ENCODE peak calls at places on chromosomes 16 and 17, in four cellular contexts. One of them, this sample, is unnamed.

GRCh38 chr16:80552277-80552676 is 11.5 kb downstream of the DYNLRB2 start:
- DNase-seq in transverse colon: no peak
- DNase-seq in breast epithelium: peak; percentile 30
- DNase-seq in SK-N-SH: no peak
- DNase-seq in this sample: no peak

GRCh38 chr16:56960681-56961281 is 969 bp upstream of the CETP start:
- DNase-seq in transverse colon: no peak
- DNase-seq in breast epithelium: no peak
- DNase-seq in SK-N-SH: no peak
- DNase-seq in this sample: no peak

GRCh38 chr17:81513669-81514484 is 1.3 kb upstream of the ACTG1 start:
- DNase-seq in transverse colon: peak; percentile 66
- DNase-seq in breast epithelium: peak; percentile 72
- DNase-seq in SK-N-SH: no peak
- DNase-seq in this sample: peak; percentile 80

GRCh38 chr16:50548659-50549560 is 714 bp downstream of the NKD1 start:
- DNase-seq in transverse colon: no peak
- DNase-seq in breast epithelium: no peak
- DNase-seq in SK-N-SH: peak; percentile 74
- DNase-seq in this sample: peak; percentile 38

GRCh38 chr17:44911133-44912001 is 3.9 kb downstream of the GFAP start:
- DNase-seq in transverse colon: peak; percentile 72
- DNase-seq in breast epithelium: no peak
- DNase-seq in SK-N-SH: peak; percentile 77
- DNase-seq in this sample: peak; percentile 73

GRCh38 chr17:17749921-17750320 is 68.7 kb downstream of the RAI1 start:
- DNase-seq in transverse colon: peak; percentile 47
- DNase-seq in breast epithelium: no peak
- DNase-seq in SK-N-SH: peak; percentile 83
- DNase-seq in this sample: peak; percentile 48

GRCh38 chr16:72926671-72927070 is 121.3 kb downstream of the ZFHX3 start:
- DNase-seq in transverse colon: no peak
- DNase-seq in breast epithelium: no peak
- DNase-seq in SK-N-SH: no peak
- DNase-seq in this sample: no peak

GRCh38 chr17:77772461-77772897 is 186.0 kb upstream of the TNRC6C start:
- DNase-seq in transverse colon: peak; percentile 69
- DNase-seq in breast epithelium: no peak
- DNase-seq in SK-N-SH: peak; percentile 85
- DNase-seq in this sample: peak; percentile 64

GRCh38 chr16:72788269-72788809 is 259.6 kb downstream of the ZFHX3 start:
- DNase-seq in transverse colon: no peak
- DNase-seq in breast epithelium: no peak
- DNase-seq in SK-N-SH: no peak
- DNase-seq in this sample: no peak

GRCh38 chr17:51439395-51440229 is 179.3 kb downstream of the UTP18 start:
- DNase-seq in transverse colon: no peak
- DNase-seq in breast epithelium: no peak
- DNase-seq in SK-N-SH: no peak
- DNase-seq in this sample: no peak

GRCh38 chr17:61398721-61399130 is 917 bp upstream of the TBX2 start:
- DNase-seq in transverse colon: no peak
- DNase-seq in breast epithelium: no peak
- DNase-seq in SK-N-SH: no peak
- DNase-seq in this sample: no peak

GRCh38 chr16:84063972-84064371 is 21.4 kb upstream of the SLC38A8 start:
- DNase-seq in transverse colon: no peak
- DNase-seq in breast epithelium: no peak
- DNase-seq in SK-N-SH: peak; percentile 57
- DNase-seq in this sample: no peak

GRCh38 chr16:52529226-52529625 is 17.7 kb downstream of the TOX3 start:
- DNase-seq in transverse colon: no peak
- DNase-seq in breast epithelium: no peak
- DNase-seq in SK-N-SH: no peak
- DNase-seq in this sample: no peak

GRCh38 chr16:52532384-52532783 is 14.6 kb downstream of the TOX3 start:
- DNase-seq in transverse colon: no peak
- DNase-seq in breast epithelium: no peak
- DNase-seq in SK-N-SH: no peak
- DNase-seq in this sample: no peak

GRCh38 chr16:52526429-52526828 is 20.5 kb downstream of the TOX3 start:
- DNase-seq in transverse colon: no peak
- DNase-seq in breast epithelium: no peak
- DNase-seq in SK-N-SH: no peak
- DNase-seq in this sample: no peak

GRCh38 chr16:52526830-52527229 is 20.1 kb downstream of the TOX3 start:
- DNase-seq in transverse colon: no peak
- DNase-seq in breast epithelium: no peak
- DNase-seq in SK-N-SH: no peak
- DNase-seq in this sample: no peak

GRCh38 chr16:52528393-52529080 is 18.4 kb downstream of the TOX3 start:
- DNase-seq in transverse colon: no peak
- DNase-seq in breast epithelium: no peak
- DNase-seq in SK-N-SH: no peak
- DNase-seq in this sample: peak; percentile 86
- TF ChIP-seq POLR2AphosphoS5 in transverse colon: no peak
- TF ChIP-seq POLR2AphosphoS5 in breast epithelium: no peak
- TF ChIP-seq POLR2AphosphoS5 in SK-N-SH: no peak
- TF ChIP-seq POLR2AphosphoS5 in this sample: peak; percentile 44

DNA sequence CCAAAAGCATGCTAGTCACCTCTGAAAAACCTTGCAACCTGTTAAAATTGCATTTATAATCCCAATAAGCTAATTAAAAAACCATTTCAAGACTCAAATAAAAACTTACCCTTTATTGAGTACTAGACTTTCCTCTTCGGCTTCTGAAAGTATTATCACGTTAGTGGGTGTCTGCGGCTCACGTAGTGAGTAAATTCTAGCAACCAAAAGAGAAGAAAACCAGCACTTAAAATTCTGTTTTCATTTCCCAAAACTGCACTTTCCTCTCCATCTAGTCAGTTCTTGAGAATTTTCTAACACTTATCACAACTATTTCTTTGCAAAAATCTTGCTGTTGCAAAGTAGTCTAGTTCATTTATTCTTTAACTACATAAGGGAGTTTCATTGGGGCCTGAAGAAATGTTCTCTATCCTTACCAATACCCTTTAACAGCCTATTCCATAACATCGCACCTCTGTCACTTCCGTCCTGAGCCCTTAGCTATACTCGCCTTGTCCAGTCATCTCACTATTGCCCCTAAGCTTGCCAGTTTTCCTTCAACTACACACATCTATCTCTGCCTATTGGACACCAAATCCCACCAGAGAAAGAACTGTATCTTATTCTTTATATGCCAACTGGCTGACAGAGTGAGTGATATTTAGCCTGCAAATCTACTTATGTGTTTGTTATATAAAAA is 8.7 kb downstream of the NUP88 start:
- DNase-seq in transverse colon: no peak
- DNase-seq in breast epithelium: no peak
- DNase-seq in SK-N-SH: no peak
- DNase-seq in this sample: no peak
- H3K36me3 ChIP-seq in transverse colon: peaks cover 22% of the 10 kb centered on the region
- H3K36me3 ChIP-seq in breast epithelium: peaks cover 14% of the 10 kb centered on the region
- H3K36me3 ChIP-seq in SK-N-SH: peaks cover 77% of the 10 kb centered on the region
- H3K36me3 ChIP-seq in this sample: peaks cover 62% of the 10 kb centered on the region

DNA sequence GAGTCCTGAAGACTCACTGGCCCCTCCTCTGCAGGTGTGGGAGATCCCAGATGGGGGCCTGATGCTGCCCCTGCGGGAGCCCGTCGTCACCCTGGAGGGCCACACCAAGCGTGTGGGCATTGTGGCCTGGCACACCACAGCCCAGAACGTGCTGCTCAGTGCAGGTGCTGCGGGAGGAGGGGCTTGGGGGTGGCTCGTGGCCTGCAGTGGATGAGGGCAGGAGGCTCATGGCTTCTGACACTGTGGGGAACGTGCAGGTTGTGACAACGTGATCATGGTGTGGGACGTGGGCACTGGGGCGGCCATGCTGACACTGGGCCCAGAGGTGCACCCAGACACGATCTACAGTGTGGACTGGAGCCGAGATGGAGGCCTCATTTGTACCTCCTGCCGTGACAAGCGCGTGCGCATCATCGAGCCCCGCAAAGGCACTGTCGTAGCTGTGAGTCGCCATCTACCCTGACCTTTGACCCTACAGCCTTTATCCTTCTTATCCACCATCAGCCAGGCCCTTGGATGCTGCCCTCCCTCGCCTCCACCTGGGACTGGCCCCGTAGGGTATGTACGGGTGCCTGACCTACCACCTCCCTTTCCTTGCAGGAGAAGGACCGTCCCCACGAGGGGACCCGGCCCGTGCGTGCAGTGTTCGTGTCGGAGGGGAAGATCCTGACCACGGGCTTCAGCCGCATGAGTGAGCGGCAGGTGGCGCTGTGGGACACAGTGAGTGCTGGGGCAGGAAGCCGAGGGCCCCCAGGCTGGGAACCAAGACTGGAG is 3.6 kb downstream of the CORO1A start:
- DNase-seq in transverse colon: peak; percentile 88
- DNase-seq in breast epithelium: peak; percentile 41
- DNase-seq in SK-N-SH: peak; percentile 45
- DNase-seq in this sample: peak; percentile 87
- TF ChIP-seq POLR2AphosphoS5 in transverse colon: no peak
- TF ChIP-seq POLR2AphosphoS5 in breast epithelium: no peak
- TF ChIP-seq POLR2AphosphoS5 in SK-N-SH: no peak
- TF ChIP-seq POLR2AphosphoS5 in this sample: peak; percentile 33

DNA sequence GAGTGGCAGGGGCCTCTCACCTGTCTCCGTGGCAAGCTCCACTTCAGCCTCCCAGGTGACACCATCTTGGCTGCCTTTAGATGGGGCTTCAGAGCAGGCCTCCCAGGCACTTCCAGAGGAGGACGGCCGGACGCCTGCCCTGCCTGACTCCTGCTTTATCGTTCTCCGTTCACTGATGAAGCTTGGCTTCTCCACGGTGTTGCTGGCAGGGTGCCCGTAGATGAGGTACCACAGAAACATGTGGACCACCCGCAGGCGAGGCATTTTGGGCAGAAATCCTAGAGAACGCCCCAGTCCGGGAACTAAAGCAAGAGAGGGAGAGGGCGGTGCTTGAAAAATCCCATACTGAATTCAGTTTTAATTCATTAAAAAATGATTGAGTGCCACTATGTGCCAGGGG is 54.5 kb downstream of the GTF3C1 start:
- DNase-seq in transverse colon: no peak
- DNase-seq in breast epithelium: no peak
- DNase-seq in SK-N-SH: no peak
- DNase-seq in this sample: no peak
- H3K36me3 ChIP-seq in transverse colon: peaks cover 65% of the 10 kb centered on the region
- H3K36me3 ChIP-seq in breast epithelium: peaks cover 24% of the 10 kb centered on the region
- H3K36me3 ChIP-seq in SK-N-SH: peaks cover 44% of the 10 kb centered on the region
- H3K36me3 ChIP-seq in this sample: peaks cover 100% of the 10 kb centered on the region

DNA sequence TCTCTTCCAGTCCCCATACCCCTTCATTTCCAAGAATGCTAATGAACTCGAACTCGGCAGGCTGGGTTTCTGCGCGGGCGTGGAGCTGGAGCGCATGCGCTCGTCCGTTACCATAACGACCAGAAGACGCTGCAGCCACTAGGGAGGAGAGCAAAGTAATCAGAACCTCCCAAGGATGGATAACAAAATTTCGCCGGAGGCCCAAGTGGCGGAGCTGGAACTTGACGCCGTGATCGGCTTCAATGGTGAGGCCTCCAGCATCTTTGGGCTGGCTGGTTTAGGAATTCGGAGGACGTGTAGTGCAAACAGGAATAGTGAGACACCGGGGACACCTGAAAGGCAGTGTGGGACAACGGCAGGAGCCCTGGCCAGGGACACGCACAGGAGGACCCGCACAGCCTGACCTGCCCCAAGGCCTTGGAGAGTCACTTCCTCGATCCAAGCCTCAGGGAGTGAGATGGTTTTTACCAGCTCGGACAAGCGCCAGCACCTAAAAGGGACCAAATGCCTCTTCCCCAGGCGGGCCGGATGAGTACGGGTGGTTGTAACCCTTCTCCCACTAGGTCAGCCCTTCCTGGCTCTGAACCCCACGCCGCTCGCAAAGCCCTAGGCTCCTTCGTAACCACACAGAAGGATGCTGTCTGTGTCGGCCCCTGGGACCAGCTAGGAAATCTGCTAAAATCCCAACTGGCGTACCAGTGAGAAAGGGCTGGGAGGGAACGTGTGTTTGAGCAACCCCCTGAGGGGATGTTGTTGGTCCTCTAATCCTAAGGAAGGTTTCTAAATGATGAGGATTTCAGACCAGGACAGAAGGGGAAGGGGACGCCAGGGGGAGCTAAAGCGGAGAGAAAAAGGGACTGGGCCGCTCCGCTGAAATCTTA is at the start of gene CFAP52:
- DNase-seq in transverse colon: peak; percentile 80
- DNase-seq in breast epithelium: peak; percentile 32
- DNase-seq in SK-N-SH: peak; percentile 82
- DNase-seq in this sample: peak; percentile 71
- TF ChIP-seq POLR2AphosphoS5 in transverse colon: no peak
- TF ChIP-seq POLR2AphosphoS5 in breast epithelium: no peak
- TF ChIP-seq POLR2AphosphoS5 in SK-N-SH: no peak
- TF ChIP-seq POLR2AphosphoS5 in this sample: no peak

GRCh38 chr17:63419398-63419797 is 26.7 kb downstream of the CYB561 start:
- DNase-seq in transverse colon: no peak
- DNase-seq in breast epithelium: no peak
- DNase-seq in SK-N-SH: no peak
- DNase-seq in this sample: no peak
- H3K36me3 ChIP-seq in transverse colon: no peaks in the 10 kb centered on the region
- H3K36me3 ChIP-seq in breast epithelium: no peaks in the 10 kb centered on the region
- H3K36me3 ChIP-seq in SK-N-SH: peaks cover 28% of the 10 kb centered on the region
- H3K36me3 ChIP-seq in this sample: no peaks in the 10 kb centered on the region

GRCh38 chr17:48014603-48015037 is 23.0 kb downstream of the COPZ2 start:
- DNase-seq in transverse colon: no peak
- DNase-seq in breast epithelium: no peak
- DNase-seq in SK-N-SH: peak; percentile 81
- DNase-seq in this sample: no peak
- TF ChIP-seq POLR2AphosphoS5 in transverse colon: no peak
- TF ChIP-seq POLR2AphosphoS5 in breast epithelium: no peak
- TF ChIP-seq POLR2AphosphoS5 in SK-N-SH: no peak
- TF ChIP-seq POLR2AphosphoS5 in this sample: no peak

This sample was measured in stomach.